ENCODE peak calls at places on chromosomes 12 and 14, in seven cellular contexts. J, N, G, R, I, E and Y are unnamed samples.

GRCh38 chr12:93946542-93947150 is 201.7 kb upstream of the PLXNC1 start:
- DNase-seq in G (peak), J (no peak), E (no peak), I (no peak), N (peak), R (no peak), Y (no peak)

GRCh38 chr14:33279865-33280264 is 341.2 kb downstream of the NPAS3 start:
- DNase-seq in I (no peak), E (peak), N (no peak), R (no peak), G (no peak), J (no peak), Y (no peak)

GRCh38 chr14:72311116-72311515 is 378.9 kb downstream of the RGS6 start:
- DNase-seq in R (no peak), I (no peak), E (peak), G (no peak), N (no peak), J (no peak), Y (no peak)

GRCh38 chr12:20404576-20405346 is 36.4 kb downstream of the PDE3A start:
- DNase-seq in J (no peak), G (peak), R (no peak), I (no peak), E (no peak), N (no peak), Y (no peak)

GRCh38 chr12:42468341-42468821 is 121.2 kb downstream of the PRICKLE1 start:
- DNase-seq in I (no peak), E (no peak), N (no peak), R (no peak), J (no peak), G (no peak), Y (no peak)

GRCh38 chr14:74599201-74599809 is 12.7 kb downstream of the LTBP2 start:
- DNase-seq in I (no peak), G (peak), N (no peak), E (no peak), J (no peak), R (peak), Y (no peak)

GRCh38 chr14:104706733-104707628 is 17.0 kb upstream of the ADSS1 start:
- DNase-seq in E (no peak), J (no peak), I (no peak), R (no peak), G (no peak), N (no peak), Y (no peak)

GRCh38 chr14:70821916-70822705 is 12.8 kb upstream of the MAP3K9 start:
- DNase-seq in R (peak), J (peak), N (peak), E (peak), I (no peak), G (peak), Y (peak)

GRCh38 chr14:95662376-95663186 is 23.6 kb upstream of the TCL1B start:
- DNase-seq in I (no peak), R (no peak), J (no peak), G (no peak), N (peak), E (peak), Y (no peak)

GRCh38 chr12:16531623-16532022 is 74.3 kb downstream of the LMO3 start:
- DNase-seq in G (no peak), I (no peak), R (no peak), J (no peak), E (no peak), N (no peak), Y (peak)

GRCh38 chr12:118816296-118816695 is 165.0 kb upstream of the SRRM4 start:
- DNase-seq in R (no peak), I (no peak), G (no peak), E (no peak), J (no peak), N (no peak), Y (no peak)
- H3K4ac ChIP-seq in R (no peak), I (no peak), G (no peak), E (no peak), J (no peak), N (no peak), Y (no peak)

GRCh38 chr14:68792022-68792829 is 641 bp downstream of the ZFP36L1 start:
- DNase-seq in R (no peak), J (no peak), G (no peak), N (peak), E (peak), I (no peak), Y (no peak)
- H3K4ac ChIP-seq in R (peak), J (no peak), G (peak), N (peak), E (peak), I (peak), Y (no peak)

DNA sequence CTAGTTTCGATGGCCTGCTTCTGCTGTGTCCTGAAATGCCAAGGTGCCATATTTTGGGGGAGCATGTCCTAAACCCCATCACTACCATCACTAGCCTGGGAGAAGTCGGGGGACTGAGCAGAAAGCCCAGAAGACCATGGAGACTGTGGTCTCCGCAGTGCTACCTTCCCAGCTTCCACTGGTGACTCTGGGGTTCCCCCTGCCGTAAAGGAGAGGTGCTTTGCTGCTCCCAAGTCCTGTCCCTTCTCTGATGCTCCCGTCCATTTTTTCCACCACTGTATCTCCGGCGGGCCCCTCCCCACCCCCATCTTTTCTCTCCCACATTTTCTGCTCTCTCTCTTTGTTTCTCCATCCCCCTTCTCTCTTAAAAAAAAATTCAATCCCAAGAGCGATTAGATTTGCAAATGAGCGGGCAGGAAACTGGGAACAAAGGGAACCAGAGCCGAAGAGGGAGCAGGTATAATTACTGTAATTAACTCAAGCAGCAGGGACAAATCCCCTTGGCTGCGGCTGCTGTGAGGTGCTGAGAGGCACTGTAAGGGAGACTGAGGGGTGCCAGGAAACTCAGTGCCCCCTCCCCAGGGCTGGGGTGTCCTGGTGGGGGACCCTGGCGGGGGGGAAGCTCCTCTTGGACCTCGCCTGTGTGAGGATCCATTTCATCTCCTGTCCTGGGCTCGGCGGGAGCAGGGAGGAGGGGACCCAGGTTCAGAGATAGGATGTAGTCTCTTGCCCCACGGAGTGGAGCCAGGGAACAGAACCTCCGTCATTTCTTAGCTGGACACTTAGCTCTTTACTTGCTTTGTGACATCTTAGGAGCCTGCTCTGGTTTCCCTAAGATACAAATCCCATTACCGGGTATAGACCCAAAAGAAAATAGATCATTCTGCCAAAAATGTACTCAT is 140.5 kb upstream of the NRXN3 start:
- DNase-seq in E (no peak), G (no peak), I (peak), N (peak), J (peak), R (no peak), Y (no peak)
- H3K4ac ChIP-seq in E (no peak), G (no peak), I (peak), N (no peak), J (no peak), R (no peak), Y (no peak)

GRCh38 chr12:823043-823698 is 70.8 kb downstream of the WNK1 start:
- DNase-seq in G (no peak), J (no peak), I (no peak), R (no peak), E (no peak), N (no peak), Y (no peak)
- H3K4ac ChIP-seq in G (no peak), J (no peak), I (no peak), R (no peak), E (no peak), N (no peak), Y (no peak)

GRCh38 chr12:109485201-109485600 is 7.8 kb downstream of the UBE3B start:
- DNase-seq in I (no peak), R (no peak), J (no peak), N (no peak), E (no peak), G (no peak), Y (no peak)
- H3K4ac ChIP-seq in I (no peak), R (no peak), J (no peak), N (no peak), E (no peak), G (no peak), Y (no peak)

GRCh38 chr12:122327014-122327413 is 60.7 kb upstream of the VPS33A start:
- DNase-seq in R (no peak), N (no peak), G (no peak), I (no peak), J (no peak), E (no peak), Y (no peak)
- H3K4ac ChIP-seq in R (no peak), N (no peak), G (no peak), I (no peak), J (no peak), E (no peak), Y (no peak)

GRCh38 chr14:88281447-88281846 is 41.6 kb downstream of the KCNK10 start:
- DNase-seq in J (no peak), E (no peak), I (no peak), G (peak), N (no peak), R (no peak), Y (no peak)
- H3K4ac ChIP-seq in J (no peak), E (no peak), I (no peak), G (no peak), N (no peak), R (no peak), Y (no peak)

GRCh38 chr12:101963703-101964102 is 86.3 kb downstream of the DRAM1 start:
- DNase-seq in J (no peak), E (no peak), N (no peak), R (no peak), I (no peak), G (no peak), Y (no peak)
- H3K4ac ChIP-seq in J (no peak), E (no peak), N (no peak), R (no peak), I (no peak), G (no peak), Y (no peak)

GRCh38 chr14:84025258-84026012 is 1504.5 kb upstream of the FLRT2 start:
- DNase-seq in N (peak), J (peak), E (no peak), G (no peak), I (no peak), R (no peak), Y (no peak)

GRCh38 chr14:84029720-84030119 is 1500.2 kb upstream of the FLRT2 start:
- DNase-seq in G (no peak), E (no peak), I (no peak), N (no peak), R (peak), J (no peak), Y (no peak)

GRCh38 chr14:84024231-84024630 is 1505.7 kb upstream of the FLRT2 start:
- DNase-seq in J (no peak), N (no peak), R (peak), G (no peak), E (no peak), I (no peak), Y (no peak)

GRCh38 chr14:84029246-84029645 is 1500.7 kb upstream of the FLRT2 start:
- DNase-seq in G (no peak), J (no peak), R (no peak), I (no peak), E (no peak), N (no peak), Y (no peak)

DNA sequence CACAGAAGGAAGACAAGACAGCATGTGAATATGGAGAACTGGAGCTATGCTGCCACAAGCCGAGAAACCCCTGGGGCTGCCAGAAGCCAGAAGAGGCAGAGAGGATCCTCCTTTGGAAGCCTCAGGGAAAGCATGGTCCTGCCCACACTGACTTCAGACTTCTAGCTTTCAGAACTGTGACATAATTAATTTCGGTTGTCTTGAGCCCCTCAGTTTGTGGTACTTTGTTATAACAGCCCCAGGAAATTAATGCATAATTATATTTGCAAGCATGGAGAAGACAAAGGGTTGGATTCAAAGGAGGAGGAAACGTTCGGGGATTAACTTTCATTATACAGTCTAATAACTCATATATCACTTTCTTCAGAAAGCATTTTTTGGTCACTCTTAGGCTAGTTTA is 1501.7 kb upstream of the FLRT2 start:
- DNase-seq in E (no peak), R (no peak), G (no peak), J (no peak), I (no peak), N (no peak), Y (no peak)
- H3K4ac ChIP-seq in E (no peak), R (no peak), G (no peak), J (no peak), I (no peak), N (no peak), Y (no peak)